ENCODE peak calls at places on chromosomes 5 and 9, in four cellular contexts. E, K, G and B are unnamed samples.

GRCh38 chr9:133973791-133974630 is 18.1 kb downstream of the VAV2 start:
- DNase-seq in E (no peak), G (no peak), K (peak; percentile 63), B (no peak)

GRCh38 chr5:79025054-79025465 is 40.0 kb upstream of the ARSB start:
- DNase-seq in G (peak; percentile 63), K (peak; percentile 41), E (peak; percentile 61), B (peak; percentile 70)

GRCh38 chr5:41524174-41524573 is 13.8 kb upstream of the PLCXD3 start:
- DNase-seq in G (no peak), E (peak; percentile 26), K (no peak), B (peak; percentile 19)

GRCh38 chr5:96408276-96408777 is 24.7 kb downstream of the PCSK1 start:
- DNase-seq in E (peak; percentile 40), G (peak; percentile 9), K (no peak), B (no peak)

GRCh38 chr5:146341854-146342253 is 3.2 kb downstream of the POU4F3 start:
- DNase-seq in K (no peak), E (no peak), G (no peak), B (no peak)

GRCh38 chr9:113154471-113154870 is 3.7 kb downstream of the SLC31A2 start:
- DNase-seq in E (no peak), K (no peak), G (no peak), B (no peak)

GRCh38 chr5:86968311-86968753 is 299.4 kb upstream of the RASA1 start:
- DNase-seq in K (peak; percentile 20), E (peak; percentile 46), G (peak; percentile 5), B (no peak)

GRCh38 chr9:112166176-112167140 is 8.6 kb downstream of the SUSD1 start:
- DNase-seq in G (peak; percentile 39), E (peak; percentile 59), K (peak; percentile 47), B (no peak)

GRCh38 chr9:129436751-129437625 is 183.9 kb downstream of the C9orf50 start:
- DNase-seq in E (no peak), K (no peak), G (peak; percentile 75), B (peak; percentile 32)

GRCh38 chr9:110900917-110901316 is 137.4 kb downstream of the LPAR1 start:
- DNase-seq in E (no peak), K (no peak), G (no peak), B (no peak)

GRCh38 chr9:134188421-134189166 is 24.2 kb upstream of the RNU6ATAC start:
- DNase-seq in G (no peak), K (no peak), E (no peak), B (no peak)

GRCh38 chr5:91293131-91293530 is 90.0 kb downstream of the ARRDC3 start:
- DNase-seq in K (no peak), G (no peak), E (no peak), B (peak; percentile 39)

GRCh38 chr5:29984153-29984534 is 1209.3 kb upstream of the CDH6 start:
- DNase-seq in K (no peak), E (no peak), G (peak; percentile 42), B (no peak)

GRCh38 chr5:153153086-153153485 is 337.4 kb upstream of the GRIA1 start:
- DNase-seq in E (no peak), K (no peak), G (no peak), B (no peak)

GRCh38 chr9:124000784-124001444 is 10.7 kb upstream of the LHX2 start:
- DNase-seq in G (no peak), K (no peak), E (no peak), B (no peak)

GRCh38 chr9:107274953-107275422 is 8.1 kb upstream of the RAD23B start:
- DNase-seq in E (peak; percentile 74), K (peak; percentile 57), G (no peak), B (no peak)

GRCh38 chr5:62560786-62561185 is 17.8 kb upstream of the LRRC70 start:
- DNase-seq in E (no peak), G (no peak), K (no peak), B (no peak)

GRCh38 chr5:133827001-133827400 is 141.4 kb downstream of the C5orf15 start:
- DNase-seq in E (no peak), G (no peak), K (no peak), B (no peak)

GRCh38 chr9:107208121-107208520 is 75.0 kb upstream of the RAD23B start:
- DNase-seq in G (no peak), K (no peak), E (no peak), B (no peak)

GRCh38 chr5:168327019-168327421 is 35.6 kb downstream of the WWC1 start:
- DNase-seq in K (no peak), G (no peak), E (no peak), B (no peak)

DNA sequence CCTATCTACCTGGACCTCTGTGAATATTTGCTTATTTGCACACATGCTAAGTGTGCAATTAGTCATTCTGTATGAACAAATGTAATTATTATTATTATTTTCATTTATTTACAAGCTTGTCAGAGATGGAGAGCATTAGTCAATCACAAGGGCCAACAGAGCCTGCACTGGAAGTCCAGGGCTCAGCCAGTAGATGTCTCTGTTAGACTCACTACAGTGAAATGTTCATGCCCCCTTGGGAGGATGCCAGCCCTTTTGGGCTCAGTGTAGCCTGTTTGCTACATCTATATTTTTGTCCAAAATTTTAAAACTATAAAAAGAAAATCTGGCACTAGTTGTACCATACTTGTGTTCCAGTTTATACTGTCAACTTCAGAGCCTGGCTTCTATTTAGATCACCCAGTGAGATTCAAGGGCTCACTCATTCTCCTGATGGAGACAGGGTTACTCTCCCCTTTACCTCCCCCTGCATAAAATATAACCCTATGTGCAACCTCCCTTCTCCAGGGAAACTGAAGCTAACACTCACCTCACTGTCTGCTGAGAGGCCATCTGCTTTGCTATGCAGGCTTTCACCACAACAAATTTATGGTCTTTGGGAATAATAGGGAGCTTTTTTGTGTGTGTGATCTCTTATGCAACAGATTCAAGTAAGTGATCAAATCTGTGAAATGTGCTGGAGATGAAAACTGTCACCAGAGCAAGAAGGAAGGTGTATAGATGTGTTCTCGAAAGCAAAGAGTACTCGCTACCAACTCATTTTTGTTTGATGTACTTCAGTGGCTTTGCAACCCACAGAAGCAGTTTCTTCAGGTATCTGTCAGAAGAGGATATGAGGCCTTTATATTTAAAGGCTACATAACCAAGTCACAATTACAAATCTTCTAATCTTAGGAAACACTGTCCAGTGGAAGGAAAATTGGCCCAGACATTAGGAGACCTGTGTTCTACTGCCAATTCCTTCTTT is 99.9 kb upstream of the TLE4 start:
- DNase-seq in G (no peak), K (no peak), E (no peak), B (peak; percentile 13)
- TF ChIP-seq HMGXB4 in G (no peak), K (no peak), E (no peak), B (no peak)

GRCh38 chr9:115263731-115264130 is 145.8 kb upstream of the TNC start:
- DNase-seq in G (no peak), K (no peak), E (no peak), B (no peak)
- TF ChIP-seq HMGXB4 in G (no peak), K (no peak), E (no peak), B (no peak)

DNA sequence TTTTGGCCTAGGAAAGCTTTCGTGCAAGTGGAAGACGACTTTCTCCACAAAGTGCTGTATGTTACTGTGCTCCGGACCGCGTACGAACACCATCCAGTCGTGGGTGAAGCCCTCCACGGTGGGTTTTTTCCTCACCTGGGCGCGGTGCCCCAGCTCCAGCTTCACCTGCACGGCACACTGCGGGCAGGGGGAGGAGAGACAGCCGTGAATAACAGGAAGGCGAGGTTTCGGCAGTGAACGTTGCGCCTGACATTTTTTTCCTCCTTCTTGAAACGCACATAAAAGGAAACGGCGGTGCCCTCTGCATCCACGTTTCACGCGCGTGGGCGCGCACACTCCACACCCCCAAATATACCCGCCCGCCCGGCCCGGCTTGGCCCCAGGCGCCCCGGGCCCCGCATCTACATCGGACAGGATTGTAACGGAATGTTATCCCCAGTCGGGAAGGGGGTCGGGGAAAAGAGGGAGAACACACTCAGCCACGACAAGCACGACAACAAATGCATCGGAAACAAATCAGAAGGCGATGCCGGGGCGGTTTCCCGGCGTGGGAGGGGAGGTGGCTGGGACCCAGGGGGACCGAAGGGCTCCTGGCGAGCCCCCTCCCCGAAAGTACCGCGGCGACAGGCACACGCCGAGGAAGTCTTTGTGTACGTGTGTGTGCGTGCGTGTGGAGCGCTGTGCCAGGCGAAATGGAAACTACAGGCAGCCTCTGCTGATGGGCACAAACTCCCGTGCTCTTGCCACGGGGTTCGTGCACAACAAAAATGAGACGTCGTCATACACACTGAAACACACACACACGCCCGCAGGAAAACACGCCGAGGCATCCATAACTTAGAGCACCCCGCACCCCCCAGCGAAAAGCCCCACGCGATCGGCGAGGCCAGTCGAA is 1.4 kb downstream of the MLLT3 start:
- DNase-seq in K (no peak), E (peak; percentile 26), G (no peak), B (no peak)
- TF ChIP-seq HMGXB4 in K (no peak), E (no peak), G (no peak), B (no peak)

DNA sequence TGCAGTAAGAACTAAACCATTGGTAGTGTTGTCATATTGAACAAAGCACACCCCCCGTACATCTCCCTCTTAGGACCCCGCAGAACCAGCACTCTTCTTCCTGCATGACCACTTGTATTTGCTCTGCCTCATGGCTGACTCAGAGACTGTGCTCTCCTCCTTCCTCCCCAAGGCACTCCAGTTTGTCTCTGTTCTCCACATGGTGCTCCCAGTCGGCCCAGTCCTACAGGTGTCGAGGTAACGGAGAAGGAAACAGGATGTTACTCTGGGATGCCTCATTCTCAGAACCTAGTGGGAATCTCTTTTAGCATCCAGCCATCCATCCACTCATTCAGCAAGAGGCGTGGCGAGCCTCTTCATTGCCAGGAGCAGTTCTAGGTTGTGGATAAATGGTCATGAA is 97.0 kb upstream of the NIPAL4 start:
- DNase-seq in G (no peak), E (no peak), K (no peak), B (no peak)
- TF ChIP-seq HMGXB4 in G (no peak), E (no peak), K (no peak), B (no peak)